ENCODE peak calls at places on chromosome 5, in five cellular contexts. J is GM12878, X is SK-N-SH, T is HepG2, D is K562. K is an unnamed sample.

GRCh38 chr5:10705736-10706135 is 55.3 kb downstream of the DAP start:
- DNase-seq in T (no peak), J (no peak), X (no peak), D (no peak), K (no peak)

GRCh38 chr5:16669776-16670175 is 53.0 kb upstream of the RETREG1 start:
- DNase-seq in X (no peak), J (no peak), T (no peak), D (no peak), K (no peak)

GRCh38 chr5:174204914-174205313 is 159.4 kb downstream of the NSG2 start:
- DNase-seq in D (no peak), T (no peak), J (no peak), X (no peak), K (no peak)

GRCh38 chr5:135488727-135489465 is 36.7 kb upstream of the TIFAB start:
- DNase-seq in D (peak; percentile 83), T (peak; percentile 81), X (peak; percentile 61), J (no peak), K (no peak)

GRCh38 chr5:58738336-58738735 is 155.5 kb downstream of the RAB3C start:
- DNase-seq in D (no peak), X (no peak), J (no peak), T (peak; percentile 59), K (no peak)

GRCh38 chr5:82422751-82423181 is 144.6 kb upstream of the RPS23 start:
- DNase-seq in J (no peak), X (no peak), T (no peak), D (peak; percentile 52), K (no peak)

GRCh38 chr5:88509403-88509802 is 240.8 kb upstream of the TMEM161B start:
- DNase-seq in X (no peak), D (no peak), T (no peak), J (no peak), K (no peak)

GRCh38 chr5:148465381-148466290 is 81.9 kb downstream of the FBXO38 start:
- DNase-seq in J (no peak), T (no peak), D (no peak), X (no peak), K (peak; percentile 50)

GRCh38 chr5:136064510-136064909 is 35.7 kb downstream of the TGFBI start:
- DNase-seq in X (no peak), T (no peak), J (no peak), D (no peak), K (no peak)

GRCh38 chr5:60262576-60263295 is 369.2 kb upstream of the PDE4D start:
- DNase-seq in D (no peak), X (no peak), T (no peak), J (no peak), K (no peak)

GRCh38 chr5:172407861-172408260 is 46.5 kb downstream of the SH3PXD2B start:
- DNase-seq in T (no peak), D (no peak), X (no peak), J (no peak), K (no peak)

GRCh38 chr5:44332360-44332971 is 56.8 kb downstream of the FGF10 start:
- DNase-seq in D (peak; percentile 31), T (peak; percentile 17), J (no peak), X (peak; percentile 8), K (no peak)

GRCh38 chr5:67059747-67060490 is 136.7 kb downstream of the CD180 start:
- DNase-seq in X (no peak), J (no peak), T (no peak), D (no peak), K (no peak)

GRCh38 chr5:55306641-55307382 is 682 bp downstream of the DHX29 start:
- DNase-seq in J (no peak), X (peak; percentile 40), T (peak; percentile 27), D (no peak), K (no peak)

GRCh38 chr5:156327306-156327705 is 342 bp downstream of the SGCD start:
- DNase-seq in J (no peak), D (no peak), X (no peak), T (no peak), K (no peak)

GRCh38 chr5:33257807-33258491 is 182.8 kb upstream of the TARS1 start:
- DNase-seq in J (no peak), X (no peak), T (no peak), D (no peak), K (no peak)

GRCh38 chr5:176888865-176889165 is 10.3 kb downstream of the HK3 start:
- DNase-seq in X (no peak), D (no peak), J (no peak), T (no peak), K (no peak)

GRCh38 chr5:52623291-52623690 is 164.4 kb upstream of the ITGA1 start:
- DNase-seq in D (no peak), T (no peak), J (no peak), X (no peak), K (no peak)

GRCh38 chr5:172453206-172453985 is 929 bp downstream of the SH3PXD2B start:
- DNase-seq in J (no peak), T (peak; percentile 49), D (peak; percentile 30), X (peak; percentile 80), K (no peak)

GRCh38 chr5:620586-621180 is 8.5 kb downstream of the CEP72 start:
- DNase-seq in D (no peak), T (peak; percentile 36), X (no peak), J (no peak), K (no peak)

GRCh38 chr5:179268399-179268952 is 76.8 kb downstream of the ADAMTS2 start:
- DNase-seq in J (no peak), X (peak; percentile 18), D (no peak), T (peak; percentile 27), K (no peak)

GRCh38 chr5:176632777-176633176 is 2.3 kb downstream of the EIF4E1B start:
- DNase-seq in J (no peak), X (no peak), T (no peak), D (no peak), K (no peak)

GRCh38 chr5:112419596-112420110 is 576 bp upstream of the EPB41L4A start:
- DNase-seq in T (no peak), X (peak; percentile 77), J (no peak), D (peak; percentile 53), K (no peak)

GRCh38 chr5:181053760-181054122 is 13.7 kb downstream of the BTNL9 start:
- DNase-seq in D (no peak), X (no peak), T (no peak), J (no peak), K (no peak)

GRCh38 chr5:37249820-37250175 is 622 bp upstream of the CPLANE1 start:
- DNase-seq in D (no peak), T (no peak), X (no peak), J (no peak), K (no peak)

GRCh38 chr5:32217886-32218396 is 43.8 kb upstream of the GOLPH3 start:
- DNase-seq in T (peak; percentile 53), J (no peak), D (no peak), X (no peak), K (no peak)

GRCh38 chr5:44266882-44267577 is 122.2 kb downstream of the FGF10 start:
- DNase-seq in X (no peak), T (no peak), D (no peak), J (no peak), K (no peak)

GRCh38 chr5:54294097-54294667 is 16.2 kb downstream of the ARL15 start:
- DNase-seq in X (no peak), J (no peak), D (peak; percentile 45), T (no peak), K (no peak)
- TF ChIP-seq GABPA in X (no peak), J (no peak), D (no peak), T (no peak), K (no peak)

DNA sequence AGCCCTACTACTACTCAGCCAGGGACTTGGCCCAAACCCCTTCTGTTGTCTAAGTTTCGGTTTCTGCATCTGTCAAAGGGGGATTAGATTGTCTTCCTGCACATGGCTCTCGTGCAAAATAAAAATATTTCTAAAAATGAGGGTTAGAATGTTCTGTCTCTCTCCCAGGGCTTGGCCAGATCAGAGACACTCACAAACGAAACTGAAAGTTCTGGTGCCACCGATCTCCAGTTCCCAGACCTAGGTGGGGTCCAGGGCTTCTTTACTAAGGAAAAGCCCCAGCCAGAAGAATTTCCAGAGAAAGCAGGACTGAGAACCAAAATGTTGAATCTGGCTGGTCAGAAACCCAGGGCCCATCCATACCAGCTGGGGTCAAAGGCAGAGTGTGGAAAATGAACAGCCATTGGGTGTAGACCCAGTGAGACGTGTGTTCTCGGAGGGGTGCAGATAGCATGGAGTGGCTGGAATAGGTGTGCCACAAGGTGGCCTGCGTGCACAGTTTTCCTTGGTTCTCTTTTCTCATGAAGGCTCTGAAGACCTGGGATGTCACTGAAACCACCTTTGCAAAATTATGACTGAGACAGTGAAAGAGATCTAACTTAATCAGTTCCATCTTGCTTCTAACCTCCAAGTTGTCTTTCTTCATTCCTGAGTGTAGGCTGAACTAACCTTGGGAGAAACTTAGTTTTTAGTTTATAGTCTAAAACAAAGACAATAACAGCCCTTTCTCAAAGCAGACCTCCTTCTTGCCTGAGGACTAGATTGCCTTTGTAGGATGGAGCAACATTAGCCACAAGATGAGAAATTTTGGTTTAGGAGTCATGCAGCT is 2.2 kb upstream of the SLC23A1 start:
- DNase-seq in J (no peak), D (peak; percentile 67), T (peak; percentile 73), X (no peak), K (peak; percentile 44)
- TF ChIP-seq REST in J (no peak), D (no peak), T (no peak), X (no peak), K (no peak)

GRCh38 chr5:97998946-97999345 is 774.5 kb upstream of the RGMB start:
- DNase-seq in J (no peak), T (no peak), D (no peak), X (no peak), K (no peak)
- H3K27ac ChIP-seq in J (no peak overlapping the region), T (no peak overlapping the region), D (no peak overlapping the region), X (no peak overlapping the region), K (no peak overlapping the region)

GRCh38 chr5:6941635-6942034 is 228.4 kb downstream of the TENT4A start:
- DNase-seq in J (no peak), D (no peak), X (no peak), T (no peak), K (no peak)
- TF ChIP-seq GABPA in J (no peak), D (no peak), X (no peak), T (no peak), K (no peak)

DNA sequence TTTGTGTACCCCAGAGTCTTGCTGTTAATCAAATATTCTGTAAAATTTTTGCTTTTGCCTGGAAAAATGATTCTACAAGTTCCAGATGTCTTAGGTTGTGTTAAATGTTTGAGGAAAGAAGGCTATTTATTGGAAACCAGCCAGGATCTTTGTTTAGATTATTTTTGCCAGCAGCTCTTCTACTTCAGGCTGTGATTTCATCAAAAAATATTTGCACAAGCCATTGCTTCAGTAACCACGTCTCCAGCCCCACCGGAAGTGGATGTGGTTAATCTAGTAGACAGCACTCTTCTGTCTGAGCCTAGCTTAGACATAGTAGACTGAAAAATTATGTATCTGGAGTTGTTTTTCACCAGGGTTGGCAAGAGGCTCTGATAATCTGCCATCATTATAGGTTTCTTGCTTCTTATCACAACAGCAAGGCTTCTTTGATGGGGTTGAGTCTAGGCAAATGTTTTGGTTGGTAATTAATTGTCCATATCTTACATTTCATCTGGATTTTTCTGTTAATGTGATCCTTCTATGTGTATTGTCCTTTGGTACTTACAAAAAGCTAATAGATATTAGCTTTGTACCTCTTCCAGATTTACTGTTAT is 17.1 kb downstream of the KCTD16 start:
- DNase-seq in J (peak; percentile 65), T (peak; percentile 27), D (no peak), X (peak; percentile 45), K (peak; percentile 52)
- TF ChIP-seq REST in J (no peak), T (no peak), D (no peak), X (no peak), K (peak; percentile 16)

GRCh38 chr5:132473019-132473531 is 17.5 kb downstream of the IRF1 start:
- DNase-seq in D (no peak), J (no peak), X (no peak), T (no peak), K (no peak)
- H3K27ac ChIP-seq in D (no peak overlapping the region), J (peak overlapping the region; percentile 68), X (no peak overlapping the region), T (no peak overlapping the region), K (no peak overlapping the region)

K was measured in HL-60.